ENCODE peak calls at places on chromosomes 1 and 21, in eight cellular contexts. S is colonic mucosa, E is body of pancreas, W is RWPE1, Z is left ventricle myocardium inferior, N is BJ, U is lower leg skin, R is pancreas. M is an unnamed sample.

GRCh38 chr1:43121251-43121650 is 50.8 kb downstream of the EBNA1BP2 start:
- DNase-seq in S (no peak), E (no peak), W (peak), Z (no peak), N (no peak), U (no peak), R (no peak), M (no peak)

GRCh38 chr1:76230894-76231293 is 156.3 kb downstream of the ST6GALNAC3 start:
- DNase-seq in S (no peak), E (no peak), W (no peak), Z (no peak), N (no peak), U (no peak), R (no peak), M (no peak)

GRCh38 chr21:37829447-37829846 is 86.8 kb downstream of the KCNJ6 start:
- DNase-seq in S (peak), E (peak), W (peak), Z (no peak), N (no peak), U (no peak), R (no peak), M (peak)

GRCh38 chr1:82052563-82052962 is 251.8 kb downstream of the ADGRL2 start:
- DNase-seq in S (no peak), E (no peak), W (no peak), Z (no peak), N (no peak), U (no peak), R (no peak), M (no peak)

GRCh38 chr1:6267686-6268281 is 6.9 kb upstream of the GPR153 start:
- DNase-seq in S (no peak), E (no peak), W (peak), Z (no peak), N (no peak), U (no peak), R (no peak), M (peak)

GRCh38 chr1:167518331-167518700 is at the start of gene CD247:
- DNase-seq in S (no peak), E (no peak), W (no peak), Z (no peak), N (no peak), U (no peak), R (no peak), M (no peak)

GRCh38 chr21:29664615-29665014 is 275.2 kb downstream of the GRIK1 start:
- DNase-seq in S (no peak), E (no peak), W (no peak), Z (no peak), N (no peak), U (no peak), R (no peak), M (no peak)

GRCh38 chr1:51564124-51564523 is 45.1 kb upstream of the EPS15 start:
- DNase-seq in S (no peak), E (peak), W (peak), Z (no peak), N (no peak), U (no peak), R (no peak), M (peak)

GRCh38 chr1:23422955-23423354 is 1.6 kb downstream of the TCEA3 start:
- DNase-seq in S (no peak), E (peak), W (no peak), Z (no peak), N (no peak), U (no peak), R (no peak), M (no peak)

GRCh38 chr1:53499257-53500183 is 40.3 kb downstream of the DMRTB1 start:
- DNase-seq in S (no peak), E (no peak), W (no peak), Z (no peak), N (no peak), U (no peak), R (no peak), M (no peak)

GRCh38 chr21:43764576-43765495 is 11.3 kb downstream of the CSTB start:
- DNase-seq in S (no peak), E (no peak), W (no peak), Z (no peak), N (no peak), U (no peak), R (peak), M (peak)

GRCh38 chr1:80445021-80445420 is 1355.7 kb upstream of the ADGRL2 start:
- DNase-seq in S (no peak), E (no peak), W (peak), Z (no peak), N (no peak), U (no peak), R (no peak), M (peak)

GRCh38 chr1:51048021-51048420 is 54.0 kb upstream of the C1orf185 start:
- DNase-seq in S (no peak), E (no peak), W (no peak), Z (no peak), N (no peak), U (no peak), R (no peak), M (no peak)

GRCh38 chr1:31381394-31382287 is 8.8 kb upstream of the FABP3 start:
- DNase-seq in S (peak), E (no peak), W (no peak), Z (peak), N (no peak), U (no peak), R (no peak), M (peak)

GRCh38 chr1:245598524-245599310 is 443.9 kb downstream of the KIF26B start:
- DNase-seq in S (no peak), E (no peak), W (no peak), Z (peak), N (no peak), U (no peak), R (no peak), M (peak)

GRCh38 chr1:170664828-170665617 is 1.1 kb downstream of the PRRX1 start:
- DNase-seq in S (peak), E (no peak), W (no peak), Z (peak), N (no peak), U (no peak), R (peak), M (peak)

GRCh38 chr1:157724537-157725213 is 24.1 kb upstream of the FCRL3 start:
- DNase-seq in S (no peak), E (no peak), W (no peak), Z (no peak), N (no peak), U (no peak), R (no peak), M (no peak)

GRCh38 chr1:151371340-151371739 is 1.2 kb downstream of the SELENBP1 start:
- DNase-seq in S (peak), E (peak), W (no peak), Z (peak), N (no peak), U (peak), R (peak), M (peak)

GRCh38 chr1:50422946-50423669 is at the start of gene DMRTA2:
- DNase-seq in S (no peak), E (no peak), W (no peak), Z (no peak), N (no peak), U (no peak), R (no peak), M (peak)

GRCh38 chr1:174051956-174052355 is 29.8 kb upstream of the RC3H1 start:
- DNase-seq in S (no peak), E (peak), W (no peak), Z (no peak), N (no peak), U (peak), R (no peak), M (peak)

GRCh38 chr1:193504920-193505319 is 318.5 kb upstream of the B3GALT2 start:
- DNase-seq in S (no peak), E (no peak), W (no peak), Z (no peak), N (no peak), U (no peak), R (no peak), M (no peak)

GRCh38 chr1:186845581-186846210 is 16.9 kb downstream of the PLA2G4A start:
- DNase-seq in S (no peak), E (no peak), W (no peak), Z (no peak), N (no peak), U (no peak), R (no peak), M (no peak)

GRCh38 chr1:111990878-111991760 is 1.7 kb upstream of the KCND3 start:
- DNase-seq in S (peak), E (peak), W (peak), Z (peak), N (no peak), U (peak), R (peak), M (peak)

GRCh38 chr1:218371927-218372672 is 27.0 kb downstream of the TGFB2 start:
- DNase-seq in S (no peak), E (peak), W (no peak), Z (no peak), N (peak), U (no peak), R (no peak), M (peak)

GRCh38 chr1:164628758-164629157 is 69.8 kb downstream of the PBX1 start:
- DNase-seq in S (no peak), E (no peak), W (no peak), Z (no peak), N (no peak), U (no peak), R (no peak), M (no peak)

GRCh38 chr21:39852726-39853510 is 14.3 kb upstream of the PCP4 start:
- DNase-seq in S (no peak), E (no peak), W (no peak), Z (no peak), N (no peak), U (no peak), R (no peak), M (no peak)

GRCh38 chr21:45020629-45021427 is 53.6 kb upstream of the ADARB1 start:
- DNase-seq in S (no peak), E (no peak), W (no peak), Z (peak), N (no peak), U (no peak), R (peak), M (no peak)

GRCh38 chr1:93033029-93033428 is 46.1 kb upstream of the MTF2 start:
- DNase-seq in S (no peak), E (no peak), W (no peak), Z (no peak), N (no peak), U (no peak), R (no peak), M (peak)

GRCh38 chr1:184753608-184754478 is 815 bp downstream of the EDEM3 start:
- DNase-seq in S (peak), E (peak), W (peak), Z (peak), N (no peak), U (no peak), R (peak), M (peak)

GRCh38 chr1:219347843-219348475 is 174.3 kb downstream of the LYPLAL1 start:
- DNase-seq in S (peak), E (peak), W (no peak), Z (peak), N (no peak), U (peak), R (peak), M (peak)

GRCh38 chr1:205870236-205870635 is 20.3 kb upstream of the PM20D1 start:
- DNase-seq in S (no peak), E (no peak), W (no peak), Z (no peak), N (no peak), U (no peak), R (no peak), M (no peak)

GRCh38 chr21:29185172-29185571 is 54.7 kb downstream of the MAP3K7CL start:
- DNase-seq in S (no peak), E (no peak), W (no peak), Z (no peak), N (no peak), U (no peak), R (no peak), M (no peak)

GRCh38 chr1:203299180-203299579 is 6.1 kb upstream of the BTG2 start:
- DNase-seq in S (no peak), E (no peak), W (no peak), Z (no peak), N (no peak), U (no peak), R (no peak), M (no peak)

GRCh38 chr21:41326414-41327080 is 9.9 kb downstream of the FAM3B start:
- DNase-seq in S (no peak), E (peak), W (no peak), Z (no peak), N (no peak), U (no peak), R (peak), M (no peak)

GRCh38 chr1:64162151-64162550 is 41.3 kb upstream of the UBE2U start:
- DNase-seq in S (no peak), E (no peak), W (no peak), Z (no peak), N (no peak), U (no peak), R (no peak), M (no peak)

GRCh38 chr1:231618588-231619256 is 7.9 kb upstream of the DISC1 start:
- DNase-seq in S (no peak), E (no peak), W (no peak), Z (no peak), N (no peak), U (no peak), R (no peak), M (no peak)

GRCh38 chr1:33338495-33339211 is 17.8 kb upstream of the A3GALT2 start:
- DNase-seq in S (no peak), E (peak), W (no peak), Z (peak), N (peak), U (peak), R (no peak), M (peak)

GRCh38 chr1:192973988-192974387 is 85.2 kb downstream of the UCHL5 start:
- DNase-seq in S (no peak), E (no peak), W (peak), Z (no peak), N (no peak), U (no peak), R (no peak), M (no peak)

GRCh38 chr1:58155418-58156123 is 391.0 kb downstream of the OMA1 start:
- DNase-seq in S (no peak), E (no peak), W (no peak), Z (peak), N (no peak), U (no peak), R (no peak), M (peak)

GRCh38 chr1:27011058-27011764 is 1.4 kb downstream of the TENT5B start:
- DNase-seq in S (no peak), E (peak), W (peak), Z (no peak), N (no peak), U (no peak), R (no peak), M (peak)

GRCh38 chr1:27007909-27008582 is 4.6 kb downstream of the TENT5B start:
- DNase-seq in S (peak), E (peak), W (no peak), Z (no peak), N (no peak), U (no peak), R (no peak), M (no peak)

GRCh38 chr1:27011976-27012563 is 580 bp downstream of the TENT5B start:
- DNase-seq in S (no peak), E (no peak), W (no peak), Z (no peak), N (no peak), U (no peak), R (no peak), M (no peak)

GRCh38 chr1:27010226-27010994 is 2.2 kb downstream of the TENT5B start:
- DNase-seq in S (no peak), E (no peak), W (no peak), Z (no peak), N (no peak), U (no peak), R (no peak), M (no peak)

GRCh38 chr1:27009601-27010197 is 3.0 kb downstream of the TENT5B start:
- DNase-seq in S (peak), E (peak), W (no peak), Z (peak), N (no peak), U (peak), R (no peak), M (no peak)
- TF ChIP-seq CTCF in S (no peak), E (peak), W (no peak), Z (peak), N (no peak), U (no peak), R (no peak), M (no peak)

GRCh38 chr1:14113841-14114567 is 414.0 kb downstream of the PRDM2 start:
- DNase-seq in S (peak), E (peak), W (peak), Z (peak), N (no peak), U (no peak), R (no peak), M (peak)
- TF ChIP-seq CTCF in S (no peak), E (peak), W (no peak), Z (peak), N (peak), U (no peak), R (no peak), M (peak)

DNA sequence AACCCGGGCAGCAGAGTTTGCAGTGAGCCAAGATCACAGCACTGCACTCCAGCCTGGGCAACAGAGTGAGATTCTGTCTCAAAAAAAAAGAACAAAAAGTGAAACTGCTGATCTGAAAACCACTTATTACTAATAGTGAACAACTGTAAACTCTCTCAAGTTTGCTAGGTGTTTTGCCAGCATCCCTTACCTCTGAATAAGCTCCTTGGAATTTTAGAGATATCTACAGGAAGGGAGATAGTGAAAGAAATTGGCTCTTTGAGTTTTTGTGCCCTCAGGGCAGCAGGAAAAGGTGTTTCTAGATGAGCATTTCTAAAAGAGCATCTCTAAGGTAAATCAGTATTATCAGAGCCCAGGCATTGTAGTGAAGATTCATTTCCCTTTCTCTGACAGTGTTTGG is 27.1 kb downstream of the PARK7 start:
- DNase-seq in S (no peak), E (no peak), W (peak), Z (no peak), N (no peak), U (no peak), R (no peak), M (no peak)
- TF ChIP-seq CTCF in S (no peak), E (no peak), W (no peak), Z (no peak), N (no peak), U (no peak), R (no peak), M (no peak)

GRCh38 chr1:169271094-169271493 is 96.5 kb downstream of the NME7 start:
- DNase-seq in S (no peak), E (no peak), W (no peak), Z (no peak), N (no peak), U (no peak), R (no peak), M (no peak)
- TF ChIP-seq CTCF in S (no peak), E (peak), W (no peak), Z (peak), N (no peak), U (no peak), R (no peak), M (no peak)

DNA sequence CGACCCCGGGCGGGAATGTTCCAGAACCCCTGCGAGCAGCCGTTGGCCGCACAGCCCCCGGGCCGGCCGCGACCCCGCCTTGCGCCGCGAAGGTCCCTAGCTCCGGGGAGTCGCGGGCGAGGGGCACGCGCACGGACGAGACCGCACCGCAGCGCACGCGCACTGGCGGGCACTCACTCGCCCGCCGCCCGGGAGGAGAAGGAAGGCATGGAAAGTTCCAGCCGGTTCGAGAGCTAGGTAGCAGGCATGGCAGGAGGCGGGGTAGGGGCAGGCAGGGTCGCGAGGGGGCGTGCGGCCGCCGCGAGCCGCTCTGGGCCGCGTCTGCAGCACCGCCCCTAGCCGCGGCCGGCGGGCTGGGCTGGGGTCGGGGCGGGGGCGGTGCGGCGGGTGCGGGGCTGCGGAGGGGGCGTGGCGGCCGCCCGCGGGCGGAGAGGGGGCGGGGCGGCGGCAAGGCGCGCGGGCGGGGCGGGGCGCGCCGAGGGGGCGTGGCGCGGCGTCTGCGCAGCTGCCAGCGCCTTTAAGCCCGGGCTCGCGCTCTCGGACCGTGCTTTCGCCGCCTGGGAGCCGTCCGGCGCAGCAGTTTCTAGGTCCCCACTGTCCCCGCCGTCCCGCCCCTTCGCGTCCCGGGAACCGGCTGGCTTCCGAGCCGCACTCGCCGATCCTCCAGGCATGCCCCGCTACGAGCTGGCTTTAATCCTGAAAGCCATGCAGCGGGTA is at the start of the genes MRPS6 and SLC5A3:
- DNase-seq in S (peak), E (peak), W (peak), Z (peak), N (no peak), U (peak), R (peak), M (peak)
- TF ChIP-seq CTCF in S (no peak), E (peak), W (no peak), Z (peak), N (no peak), U (no peak), R (no peak), M (no peak)